ENCODE peak calls at places on chromosome 20, in ten cellular contexts. E, L, Q, R, I, X, P, W, T and O are unnamed samples.

GRCh38 chr20:7657569-7657968 is 282.7 kb downstream of the HAO1 start:
- DNase-seq in E (no peak), L (no peak), Q (no peak), R (no peak), I (no peak), X (no peak), P (no peak), W (peak), T (no peak), O (no peak)

GRCh38 chr20:34190679-34191090 is 50.5 kb upstream of the ASIP start:
- DNase-seq in E (peak), L (peak), Q (peak), R (peak), I (peak), X (peak), P (peak), W (peak), T (peak), O (peak)

GRCh38 chr20:48886189-48886588 is 35.3 kb upstream of the ARFGEF2 start:
- DNase-seq in E (no peak), L (no peak), Q (no peak), R (no peak), I (no peak), X (no peak), P (no peak), W (no peak), T (no peak), O (no peak)

GRCh38 chr20:20664795-20665194 is 47.6 kb downstream of the RALGAPA2 start:
- DNase-seq in E (peak), L (no peak), Q (peak), R (peak), I (no peak), X (no peak), P (no peak), W (peak), T (peak), O (no peak)

GRCh38 chr20:19981091-19981490 is 36.1 kb upstream of the NAA20 start:
- DNase-seq in E (no peak), L (no peak), Q (peak), R (no peak), I (no peak), X (no peak), P (no peak), W (no peak), T (peak), O (no peak)

GRCh38 chr20:59994697-59995122 is 36.5 kb downstream of the CDH26 start:
- DNase-seq in E (no peak), L (no peak), Q (peak), R (peak), I (no peak), X (no peak), P (no peak), W (no peak), T (no peak), O (peak)

GRCh38 chr20:60233006-60233405 is 274.8 kb downstream of the CDH26 start:
- DNase-seq in E (no peak), L (no peak), Q (no peak), R (no peak), I (no peak), X (no peak), P (no peak), W (no peak), T (no peak), O (no peak)

GRCh38 chr20:19660808-19661378 is 97.2 kb upstream of the RIN2 start:
- DNase-seq in E (no peak), L (no peak), Q (no peak), R (no peak), I (no peak), X (no peak), P (no peak), W (no peak), T (no peak), O (no peak)

GRCh38 chr20:48393311-48393685 is 434.5 kb downstream of the PREX1 start:
- DNase-seq in E (no peak), L (no peak), Q (no peak), R (no peak), I (no peak), X (no peak), P (no peak), W (no peak), T (no peak), O (no peak)

GRCh38 chr20:13995841-13996240 is 525 bp downstream of the MACROD2 start:
- DNase-seq in E (no peak), L (peak), Q (no peak), R (peak), I (peak), X (peak), P (peak), W (no peak), T (peak), O (peak)

GRCh38 chr20:52056203-52057062 is 135.1 kb downstream of the ZFP64 start:
- DNase-seq in E (no peak), L (no peak), Q (peak), R (no peak), I (no peak), X (no peak), P (no peak), W (no peak), T (peak), O (no peak)

GRCh38 chr20:44692932-44693476 is 22.2 kb upstream of the CCN5 start:
- DNase-seq in E (no peak), L (peak), Q (peak), R (no peak), I (no peak), X (peak), P (no peak), W (peak), T (peak), O (peak)

GRCh38 chr20:31355981-31356380 is 12.4 kb upstream of the DEFB118 start:
- DNase-seq in E (no peak), L (no peak), Q (no peak), R (no peak), I (no peak), X (no peak), P (no peak), W (no peak), T (no peak), O (no peak)

GRCh38 chr20:59120919-59121318 is 42.7 kb upstream of the ZNF831 start:
- DNase-seq in E (no peak), L (no peak), Q (no peak), R (no peak), I (no peak), X (no peak), P (no peak), W (no peak), T (no peak), O (no peak)

GRCh38 chr20:63553251-63553932 is 567 bp upstream of the FNDC11 start:
- DNase-seq in E (peak), L (peak), Q (peak), R (peak), I (peak), X (peak), P (peak), W (peak), T (peak), O (peak)

GRCh38 chr20:43925215-43925614 is 10.6 kb downstream of the TOX2 start:
- DNase-seq in E (peak), L (no peak), Q (no peak), R (no peak), I (no peak), X (no peak), P (no peak), W (no peak), T (no peak), O (no peak)

GRCh38 chr20:5090191-5090590 is 29.6 kb downstream of the PCNA start:
- DNase-seq in E (peak), L (no peak), Q (no peak), R (no peak), I (no peak), X (no peak), P (no peak), W (no peak), T (no peak), O (no peak)

GRCh38 chr20:3378138-3378537 is 29.3 kb downstream of the DNAAF9 start:
- DNase-seq in E (no peak), L (no peak), Q (no peak), R (no peak), I (no peak), X (no peak), P (no peak), W (no peak), T (no peak), O (no peak)

GRCh38 chr20:47283411-47283810 is 73.1 kb downstream of the ZMYND8 start:
- DNase-seq in E (no peak), L (no peak), Q (no peak), R (no peak), I (no peak), X (no peak), P (no peak), W (no peak), T (no peak), O (no peak)
- TF ChIP-seq CTCF in E (no peak), L (no peak), Q (no peak), R (no peak), I (no peak), X (no peak), P (no peak), W (no peak), T (no peak), O (no peak)

DNA sequence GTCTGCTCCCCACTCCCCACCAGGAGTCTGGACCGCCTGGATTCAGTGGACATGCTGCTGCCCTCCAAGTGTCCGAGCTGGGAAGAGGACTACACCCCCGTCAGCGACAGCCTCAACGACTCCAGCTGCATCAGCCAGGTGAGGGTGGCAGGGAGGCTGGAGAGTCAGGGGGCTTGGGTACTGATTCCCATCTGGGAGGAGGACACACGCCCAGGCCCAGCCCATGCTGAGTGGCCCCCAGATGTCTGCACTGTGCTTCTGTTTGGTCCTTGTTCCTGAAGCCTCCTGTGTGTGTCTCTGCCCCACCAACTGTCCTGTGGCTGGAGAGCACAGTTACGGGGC is 101.6 kb upstream of the MYL9 start:
- DNase-seq in E (no peak), L (no peak), Q (no peak), R (no peak), I (no peak), X (no peak), P (no peak), W (no peak), T (no peak), O (no peak)
- TF ChIP-seq CTCF in E (no peak), L (no peak), Q (peak), R (no peak), I (no peak), X (no peak), P (no peak), W (no peak), T (no peak), O (peak)

DNA sequence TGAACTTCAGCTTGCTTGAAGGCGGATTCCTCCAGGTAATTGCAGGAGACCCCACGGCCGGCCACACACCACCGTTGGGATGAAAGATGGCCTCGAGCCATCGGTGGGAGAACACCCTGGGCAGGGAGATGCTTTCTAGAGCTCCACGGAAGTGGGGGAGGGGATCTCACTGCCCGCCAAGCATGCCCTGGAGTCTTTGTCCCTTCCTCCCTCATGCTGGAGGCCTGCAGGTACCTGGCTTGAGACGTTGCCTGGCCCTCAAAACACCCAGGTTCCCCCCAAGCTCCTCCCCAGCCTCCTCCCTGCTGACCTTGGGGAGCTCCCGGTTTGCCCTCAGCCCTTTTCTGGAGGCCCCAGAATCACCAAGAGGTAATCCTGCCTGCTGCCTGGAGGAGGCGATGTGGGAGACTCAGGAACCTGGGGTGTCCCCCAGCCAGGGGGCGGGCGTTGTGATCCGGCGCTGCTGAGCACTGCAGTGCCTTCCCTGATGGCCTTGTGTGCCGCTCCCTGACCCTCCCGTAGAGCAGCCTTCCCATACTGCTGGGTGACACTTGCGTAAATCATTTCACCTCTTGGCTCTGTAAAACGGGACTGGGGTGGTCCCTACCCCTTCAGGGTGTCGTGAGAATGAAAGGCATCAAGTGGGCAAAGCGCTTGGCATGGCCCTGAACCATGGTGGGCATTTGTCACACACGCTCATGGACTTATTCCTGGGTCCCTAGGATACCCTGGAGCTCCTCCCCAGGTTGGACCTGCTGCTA is 91.4 kb downstream of the CEBPB start:
- DNase-seq in E (peak), L (peak), Q (no peak), R (no peak), I (no peak), X (peak), P (no peak), W (no peak), T (no peak), O (peak)
- TF ChIP-seq CTCF in E (peak), L (no peak), Q (no peak), R (no peak), I (no peak), X (no peak), P (no peak), W (peak), T (no peak), O (peak)

DNA sequence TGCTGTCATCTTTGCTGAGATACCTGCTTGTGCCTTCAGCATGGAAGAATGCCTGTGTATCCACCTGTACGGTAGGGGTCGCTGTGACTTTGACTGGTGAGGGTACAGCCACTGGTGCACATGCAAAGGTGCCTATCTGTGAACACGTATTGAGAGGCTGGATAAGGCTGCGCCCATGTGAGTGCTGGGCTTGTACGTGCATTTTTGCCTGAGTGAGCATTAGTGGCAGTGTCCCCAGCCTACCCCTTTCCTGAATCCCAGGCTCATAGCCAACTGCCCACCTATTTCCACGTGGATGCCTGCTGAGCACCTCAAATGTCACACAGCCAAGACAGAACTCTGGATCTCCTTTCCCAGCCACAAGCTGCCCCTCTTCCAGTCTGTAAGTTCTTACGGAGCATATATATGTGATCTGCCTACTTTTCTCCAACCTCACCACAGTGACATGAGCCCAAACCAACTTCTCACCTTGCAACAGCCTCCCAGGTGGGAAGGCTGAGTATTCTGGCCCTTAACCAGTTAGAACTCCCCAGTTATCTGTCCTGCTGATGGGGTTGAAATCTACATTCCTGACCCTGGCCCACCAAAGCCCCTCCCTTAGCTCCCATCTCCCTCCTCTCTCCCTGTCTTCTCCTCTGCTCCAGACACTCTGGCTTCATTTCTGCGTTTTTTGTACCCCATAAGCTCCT is 1.1 kb upstream of the SLC2A10 start:
- DNase-seq in E (no peak), L (no peak), Q (no peak), R (peak), I (no peak), X (no peak), P (no peak), W (no peak), T (no peak), O (peak)
- TF ChIP-seq CTCF in E (no peak), L (no peak), Q (no peak), R (peak), I (peak), X (no peak), P (peak), W (peak), T (peak), O (peak)

GRCh38 chr20:62368629-62369507 is 1.8 kb upstream of the LAMA5 start:
- DNase-seq in E (no peak), L (peak), Q (peak), R (no peak), I (peak), X (peak), P (no peak), W (peak), T (peak), O (peak)
- TF ChIP-seq CTCF in E (peak), L (no peak), Q (peak), R (no peak), I (peak), X (no peak), P (peak), W (peak), T (peak), O (peak)

DNA sequence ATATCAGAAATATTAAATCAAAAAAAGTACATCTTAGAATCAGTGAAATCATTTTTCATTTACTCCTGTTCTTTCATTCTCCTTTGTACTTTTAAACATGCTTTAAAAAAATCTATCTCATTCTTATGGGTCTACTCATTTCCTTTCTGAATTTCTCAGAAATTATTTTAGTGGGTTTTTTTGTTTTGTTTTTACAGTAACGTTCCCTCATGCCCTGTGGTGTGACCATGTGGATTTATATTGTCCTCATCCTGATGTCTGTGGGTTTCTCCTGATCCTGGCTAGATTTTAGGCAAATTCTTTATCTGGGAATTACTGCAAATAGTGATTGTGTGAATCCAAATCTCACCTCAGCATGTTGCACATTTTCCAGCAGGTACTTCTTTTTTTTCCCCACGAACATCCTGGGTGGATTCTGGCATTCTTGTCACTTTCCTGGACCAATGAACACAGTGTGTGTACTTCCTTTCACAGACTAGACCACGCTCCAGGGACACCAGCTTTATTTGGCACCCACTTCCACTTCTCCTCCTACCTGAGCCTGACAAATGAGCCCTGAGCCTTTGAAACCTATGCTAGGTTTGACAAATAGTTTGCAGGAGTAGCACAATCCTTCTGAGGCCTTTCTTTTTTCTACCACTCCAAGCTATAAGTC is 113.9 kb upstream of the LAMP5 start:
- DNase-seq in E (no peak), L (no peak), Q (no peak), R (no peak), I (no peak), X (no peak), P (no peak), W (no peak), T (peak), O (no peak)
- TF ChIP-seq CTCF in E (no peak), L (no peak), Q (no peak), R (no peak), I (no peak), X (no peak), P (no peak), W (no peak), T (no peak), O (no peak)

GRCh38 chr20:1943267-1944002 is 48.2 kb downstream of the SIRPA start:
- DNase-seq in E (no peak), L (peak), Q (peak), R (no peak), I (no peak), X (no peak), P (no peak), W (no peak), T (no peak), O (no peak)

GRCh38 chr20:1945660-1946059 is 48.2 kb downstream of the PDYN start:
- DNase-seq in E (no peak), L (no peak), Q (no peak), R (no peak), I (no peak), X (no peak), P (no peak), W (no peak), T (no peak), O (no peak)

GRCh38 chr20:1942486-1943266 is 47.5 kb downstream of the SIRPA start:
- DNase-seq in E (no peak), L (no peak), Q (no peak), R (no peak), I (no peak), X (no peak), P (no peak), W (no peak), T (no peak), O (no peak)

GRCh38 chr20:1945134-1945618 is 48.7 kb downstream of the PDYN start:
- DNase-seq in E (no peak), L (peak), Q (peak), R (no peak), I (no peak), X (peak), P (no peak), W (no peak), T (no peak), O (no peak)

DNA sequence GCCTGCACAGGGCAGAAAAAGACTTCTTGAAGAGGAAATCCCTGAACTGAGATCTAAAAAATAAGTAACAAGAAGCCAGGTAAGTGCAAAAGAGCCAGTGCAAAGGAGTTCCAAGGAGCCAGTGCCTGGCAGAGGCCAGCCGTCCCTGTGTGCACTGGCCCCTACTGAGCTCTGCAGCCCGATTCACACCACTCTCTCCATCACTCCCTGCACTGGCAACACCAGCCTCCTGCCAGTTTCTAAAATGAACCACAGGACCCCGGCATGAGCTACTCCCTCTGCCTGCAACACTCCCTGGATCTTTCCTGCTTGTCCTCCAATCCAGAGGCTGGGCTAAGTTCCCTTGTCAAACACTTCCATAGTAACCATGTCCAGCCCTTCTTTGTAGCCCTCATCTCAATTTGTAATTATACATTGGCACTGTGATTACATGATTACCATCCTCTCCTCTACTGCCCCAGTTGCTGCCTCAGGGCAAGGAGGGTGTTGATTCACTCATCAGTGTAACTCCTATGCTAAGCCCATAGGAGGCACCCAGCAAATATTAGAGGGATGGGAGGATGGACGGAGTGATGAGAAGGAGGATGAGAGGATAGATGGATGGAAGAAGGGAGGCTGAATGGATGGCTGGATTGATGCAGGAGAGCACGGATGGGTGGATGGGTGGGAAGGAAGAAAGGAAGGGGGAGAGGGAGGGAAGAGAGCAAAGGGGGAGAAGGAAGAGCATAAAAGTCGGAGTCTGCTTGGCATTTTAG is 49.3 kb downstream of the SIRPA start:
- DNase-seq in E (no peak), L (no peak), Q (no peak), R (no peak), I (no peak), X (no peak), P (no peak), W (no peak), T (no peak), O (no peak)
- TF ChIP-seq CTCF in E (no peak), L (no peak), Q (no peak), R (no peak), I (no peak), X (no peak), P (no peak), W (no peak), T (no peak), O (peak)